ENCODE peak calls at places on chromosomes 1 and 21, in nine cellular contexts. B is bronchial epithelial cell, V is Calu3, X is foreskin fibroblast, C is dorsolateral prefrontal cortex, J is fibroblast of lung, S is hepatocyte, Y is keratinocyte, A is HFFc6. M is an unnamed sample.

GRCh38 chr1:115219937-115220336 is 118.1 kb downstream of the NGF start:
- DNase-seq in B (no peak), V (no peak), Y (no peak), S (no peak), A (no peak), J (no peak), C (no peak), X (no peak), M (no peak)

GRCh38 chr1:173392895-173393654 is 84.1 kb upstream of the PRDX6 start:
- DNase-seq in C (no peak), Y (no peak), S (peak), V (no peak), B (peak), A (peak), J (peak), X (peak), M (peak)

GRCh38 chr1:16167331-16168143 is 11.7 kb upstream of the EPHA2 start:
- DNase-seq in V (peak), J (no peak), B (no peak), A (no peak), X (peak), S (peak), C (no peak), Y (no peak), M (no peak)

GRCh38 chr21:31455506-31455905 is 111.4 kb upstream of the TIAM1 start:
- DNase-seq in B (no peak), X (no peak), S (no peak), V (no peak), Y (no peak), A (no peak), C (no peak), J (no peak), M (no peak)

GRCh38 chr1:8717148-8717547 is 100.3 kb downstream of the RERE start:
- DNase-seq in Y (no peak), A (no peak), V (no peak), S (no peak), X (no peak), B (no peak), J (no peak), C (no peak), M (no peak)

GRCh38 chr1:219659682-219660081 is 46.8 kb upstream of the ZC3H11B start:
- DNase-seq in J (peak), Y (no peak), A (no peak), C (no peak), S (no peak), B (peak), V (no peak), X (peak), M (peak)

GRCh38 chr1:14742181-14742980 is 143.9 kb downstream of the KAZN start:
- DNase-seq in B (peak), S (peak), A (peak), X (peak), C (no peak), Y (peak), J (peak), V (peak), M (peak)

GRCh38 chr1:154869351-154870116 is 547 bp downstream of the KCNN3 start:
- DNase-seq in X (peak), C (peak), A (no peak), J (peak), B (no peak), Y (no peak), V (no peak), S (peak), M (peak)

GRCh38 chr1:54051936-54052469 is 1.0 kb downstream of the TMEM59 start:
- DNase-seq in Y (no peak), X (no peak), J (peak), C (no peak), V (no peak), A (no peak), S (no peak), B (peak), M (no peak)

GRCh38 chr1:10225573-10225972 is 15.2 kb downstream of the KIF1B start:
- DNase-seq in B (no peak), V (no peak), J (no peak), Y (no peak), X (peak), C (no peak), S (no peak), A (peak), M (no peak)

GRCh38 chr21:34351786-34352241 is 12.0 kb upstream of the KCNE2 start:
- DNase-seq in Y (no peak), J (peak), X (peak), S (peak), A (peak), B (peak), C (peak), V (peak), M (peak)

GRCh38 chr1:94094466-94095111 is 26.4 kb downstream of the ABCA4 start:
- DNase-seq in Y (no peak), X (peak), V (no peak), A (no peak), S (peak), B (no peak), C (peak), J (peak), M (peak)

GRCh38 chr21:42187976-42188653 is 30.8 kb upstream of the ABCG1 start:
- DNase-seq in V (no peak), J (no peak), Y (no peak), A (no peak), B (no peak), S (no peak), C (peak), X (no peak), M (peak)

GRCh38 chr1:212286437-212287131 is 1.4 kb downstream of the PPP2R5A start:
- DNase-seq in B (peak), V (no peak), A (peak), S (no peak), Y (no peak), X (peak), C (no peak), J (peak), M (peak)

GRCh38 chr1:223670458-223671159 is 5.1 kb upstream of the CAPN8 start:
- DNase-seq in S (peak), J (peak), C (no peak), B (peak), V (peak), A (peak), Y (no peak), X (peak), M (peak)

GRCh38 chr1:63408331-63408730 is 40.9 kb downstream of the ALG6 start:
- DNase-seq in X (peak), Y (no peak), J (peak), V (no peak), S (no peak), C (no peak), A (no peak), B (no peak), M (peak)

GRCh38 chr1:175217674-175218073 is 25.1 kb upstream of the KIAA0040 start:
- DNase-seq in A (no peak), S (peak), V (no peak), J (no peak), Y (no peak), C (no peak), B (no peak), X (no peak), M (no peak)

GRCh38 chr1:168116327-168116799 is 20.4 kb downstream of the GPR161 start:
- DNase-seq in C (no peak), S (peak), V (peak), X (no peak), A (no peak), Y (no peak), B (peak), J (no peak), M (no peak)

GRCh38 chr1:232507571-232507970 is 122.4 kb downstream of the SIPA1L2 start:
- DNase-seq in X (no peak), B (no peak), C (no peak), Y (no peak), A (no peak), S (no peak), V (no peak), J (no peak), M (no peak)

GRCh38 chr1:110390692-110391232 is at the start of gene SLC16A4:
- DNase-seq in J (peak), X (peak), V (no peak), B (peak), Y (no peak), A (peak), S (peak), C (no peak), M (peak)

GRCh38 chr1:46691997-46692790 is 20.5 kb downstream of the TEX38 start:
- DNase-seq in S (no peak), X (peak), V (no peak), B (no peak), A (no peak), C (peak), Y (no peak), J (peak), M (peak)

GRCh38 chr1:106978477-106979322 is 77.8 kb upstream of the PRMT6 start:
- DNase-seq in Y (no peak), V (no peak), X (peak), B (peak), C (no peak), J (peak), S (no peak), A (no peak), M (peak)

GRCh38 chr1:186925881-186926676 is 97.3 kb downstream of the PLA2G4A start:
- DNase-seq in V (no peak), S (no peak), Y (no peak), X (peak), A (peak), C (no peak), J (peak), B (no peak), M (peak)

GRCh38 chr1:228185641-228185965 is 20.0 kb downstream of the IBA57 start:
- DNase-seq in J (no peak), Y (no peak), S (no peak), B (no peak), C (no peak), A (no peak), V (no peak), X (no peak), M (no peak)

GRCh38 chr1:116254776-116255175 is 118.3 kb upstream of the ATP1A1 start:
- DNase-seq in A (no peak), J (no peak), B (peak), X (peak), Y (no peak), S (no peak), V (no peak), C (no peak), M (no peak)

GRCh38 chr21:32921632-32922230 is 104.0 kb upstream of the OLIG2 start:
- DNase-seq in S (no peak), C (no peak), V (peak), X (peak), J (peak), A (no peak), Y (no peak), B (peak), M (no peak)

GRCh38 chr1:241521718-241522117 is 2.2 kb upstream of the FH start:
- DNase-seq in B (no peak), V (no peak), J (no peak), A (no peak), S (no peak), X (no peak), Y (no peak), C (no peak), M (no peak)

GRCh38 chr1:208550978-208551377 is 306.8 kb upstream of the PLXNA2 start:
- DNase-seq in Y (no peak), B (no peak), J (no peak), C (no peak), A (no peak), X (no peak), V (no peak), S (no peak), M (no peak)

GRCh38 chr1:89604414-89604735 is 28.5 kb upstream of the LRRC8C start:
- DNase-seq in X (no peak), V (no peak), Y (no peak), B (peak), J (no peak), A (no peak), S (no peak), C (no peak), M (no peak)

GRCh38 chr1:48870596-48870995 is 93.9 kb upstream of the BEND5 start:
- DNase-seq in X (peak), B (peak), C (no peak), V (peak), Y (no peak), J (no peak), A (no peak), S (peak), M (peak)

GRCh38 chr1:39131940-39132339 is 72.6 kb upstream of the MACF1 start:
- DNase-seq in Y (no peak), J (no peak), C (no peak), S (no peak), A (no peak), B (no peak), X (no peak), V (no peak), M (no peak)

GRCh38 chr21:38470762-38471161 is 27.5 kb downstream of the ERG start:
- DNase-seq in J (peak), Y (no peak), C (no peak), A (no peak), S (no peak), V (no peak), X (peak), B (peak), M (peak)

GRCh38 chr21:44892536-44893277 is 19.2 kb upstream of the PTTG1IP start:
- DNase-seq in V (peak), A (no peak), J (peak), B (no peak), C (no peak), S (peak), Y (no peak), X (peak), M (peak)

GRCh38 chr1:25900209-25900608 is 6.0 kb downstream of the STMN1 start:
- DNase-seq in Y (no peak), B (no peak), C (peak), J (no peak), S (no peak), V (no peak), A (no peak), X (no peak), M (no peak)

GRCh38 chr1:7105258-7105657 is 320.0 kb downstream of the CAMTA1 start:
- DNase-seq in Y (no peak), S (no peak), V (no peak), C (no peak), B (no peak), A (no peak), X (no peak), J (no peak), M (no peak)

DNA sequence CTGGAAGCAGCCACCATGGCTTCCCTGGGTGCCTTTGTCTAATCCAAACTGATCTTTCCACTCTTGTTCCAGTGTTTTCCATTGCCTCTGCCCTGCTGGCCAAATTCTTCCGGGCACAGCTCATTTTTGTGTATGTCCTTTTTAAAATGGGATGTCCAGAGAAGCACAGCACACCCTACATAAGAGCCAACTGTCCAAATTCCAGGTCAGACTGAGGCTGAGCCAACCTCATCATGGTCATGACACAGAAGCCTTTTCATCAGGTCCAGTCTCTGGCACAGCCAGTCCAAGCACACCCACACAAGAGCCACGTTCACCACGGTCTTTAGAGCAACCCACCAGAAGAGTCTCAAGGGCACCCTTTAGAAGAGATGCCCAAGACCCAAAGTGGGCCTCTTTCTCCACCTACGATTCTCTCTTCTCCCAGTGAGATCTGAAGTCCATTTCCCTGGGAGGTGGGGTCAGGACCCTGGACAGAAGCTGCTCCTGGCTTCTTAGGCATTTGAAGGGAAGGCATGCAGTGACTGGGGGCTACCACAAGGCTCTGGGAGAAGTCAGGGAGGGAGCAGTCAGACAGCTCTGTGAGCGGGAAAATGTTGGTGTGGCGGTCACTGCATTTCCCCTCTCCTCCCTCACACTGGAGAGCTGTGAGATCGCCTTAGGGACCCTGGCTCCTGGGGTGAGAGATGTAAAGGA is 53.2 kb downstream of the SYT2 start:
- DNase-seq in B (peak), A (peak), X (peak), Y (peak), J (peak), C (no peak), S (peak), V (peak), M (peak)
- TF ChIP-seq CTCF in B (peak), A (peak), X (no peak), Y (peak), J (no peak), C (no peak), S (no peak), V (no peak), M (peak)

DNA sequence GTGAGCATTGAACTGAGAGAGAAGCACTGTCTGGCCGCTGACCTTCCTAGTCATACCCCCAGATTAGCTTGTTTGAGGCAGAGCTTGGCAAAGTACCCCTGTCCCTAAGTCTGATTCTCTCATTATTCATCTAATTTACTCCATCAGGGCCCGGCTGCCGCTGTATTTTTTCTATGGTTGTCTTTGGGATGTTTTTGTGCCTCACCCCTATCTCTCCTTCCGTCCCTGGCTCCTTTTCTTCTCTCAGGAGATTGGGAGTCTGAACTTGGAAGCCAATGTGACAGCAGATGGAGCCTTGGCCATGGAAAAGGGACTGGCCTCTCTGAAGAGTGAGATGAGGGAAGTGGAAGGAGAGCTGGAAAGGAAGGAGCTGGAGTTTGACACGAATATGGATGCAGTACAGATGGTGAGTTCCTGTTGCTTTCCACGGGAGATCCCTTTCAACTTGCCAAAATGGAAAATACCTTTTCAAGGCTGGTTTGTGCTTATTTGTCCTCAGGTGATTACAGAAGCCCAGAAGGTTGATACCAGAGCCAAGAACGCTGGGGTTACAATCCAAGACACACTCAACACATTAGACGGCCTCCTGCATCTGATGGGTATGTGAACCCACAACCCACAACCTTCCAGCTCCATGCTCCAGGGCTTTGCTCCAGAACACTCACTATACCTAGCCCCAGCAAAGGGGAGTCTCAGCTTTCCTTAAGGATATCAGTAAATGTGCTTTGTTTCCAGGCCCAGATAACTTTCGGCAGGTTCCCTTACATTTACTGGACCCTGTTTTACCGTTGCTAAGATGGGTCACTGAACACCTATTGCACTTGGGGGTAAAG is 53.9 kb downstream of the LAMC2 start:
- DNase-seq in Y (no peak), S (no peak), X (no peak), B (no peak), V (no peak), J (no peak), C (no peak), A (no peak), M (no peak)
- TF ChIP-seq CTCF in Y (no peak), S (no peak), X (no peak), B (no peak), V (no peak), J (no peak), C (no peak), A (no peak), M (no peak)

GRCh38 chr1:65626003-65626402 is 166.7 kb upstream of the PDE4B start:
- DNase-seq in B (no peak), J (no peak), C (no peak), Y (no peak), S (no peak), V (no peak), X (no peak), A (no peak), M (no peak)

GRCh38 chr1:65629788-65630187 is 162.9 kb upstream of the PDE4B start:
- DNase-seq in A (no peak), B (no peak), C (no peak), J (no peak), Y (no peak), S (no peak), V (no peak), X (no peak), M (no peak)

GRCh38 chr1:65625528-65625927 is 167.2 kb upstream of the PDE4B start:
- DNase-seq in X (no peak), J (no peak), C (no peak), Y (no peak), S (no peak), B (no peak), V (no peak), A (no peak), M (no peak)

GRCh38 chr1:65623895-65624294 is 168.8 kb upstream of the PDE4B start:
- DNase-seq in Y (no peak), V (no peak), B (no peak), X (peak), S (no peak), J (peak), A (no peak), C (no peak), M (peak)
- TF ChIP-seq CTCF in Y (no peak), V (no peak), B (no peak), X (peak), S (peak), J (no peak), A (peak), C (no peak), M (peak)

GRCh38 chr21:23401278-23401677 is 2206.0 kb downstream of the MRPL39 start:
- DNase-seq in Y (no peak), J (no peak), C (no peak), B (peak), S (peak), X (no peak), A (no peak), V (no peak), M (peak)
- TF ChIP-seq CTCF in Y (no peak), J (no peak), C (no peak), B (no peak), S (peak), X (no peak), A (no peak), V (no peak), M (no peak)

M was measured in fibroblast of pulmonary artery.